ENCODE peak calls at places on chromosome 18, in six cellular contexts. D, A, Z, P, G and O are unnamed samples.

GRCh38 chr18:74524097-74524496 is 10.2 kb upstream of the CNDP1 start:
- DNase-seq in G (no peak), A (peak; percentile 73), D (no peak), P (peak; percentile 49), Z (no peak), O (no peak)

GRCh38 chr18:39235118-39235719 is 1669.6 kb upstream of the CELF4 start:
- DNase-seq in D (no peak), P (no peak), A (no peak), G (no peak), Z (no peak), O (no peak)

GRCh38 chr18:46411862-46412690 is 244.9 kb downstream of the LOXHD1 start:
- DNase-seq in Z (peak; percentile 74), P (peak; percentile 64), D (no peak), G (no peak), A (no peak), O (no peak)

GRCh38 chr18:72336786-72337185 is 207.4 kb downstream of the CBLN2 start:
- DNase-seq in Z (no peak), D (no peak), G (no peak), P (no peak), A (no peak), O (no peak)

GRCh38 chr18:6215888-6216287 is 198.8 kb downstream of the L3MBTL4 start:
- DNase-seq in A (no peak), P (no peak), D (no peak), Z (no peak), G (no peak), O (no peak)

GRCh38 chr18:2958819-2959298 is 54.1 kb downstream of the LPIN2 start:
- DNase-seq in G (no peak), P (no peak), D (no peak), Z (no peak), A (no peak), O (peak; percentile 26)

GRCh38 chr18:57445488-57446319 is 10.5 kb downstream of the ONECUT2 start:
- DNase-seq in G (peak; percentile 53), Z (no peak), P (no peak), A (no peak), D (no peak), O (no peak)

GRCh38 chr18:21972281-21972680 is 197.1 kb upstream of the GATA6 start:
- DNase-seq in A (no peak), Z (no peak), G (no peak), P (no peak), D (no peak), O (no peak)

GRCh38 chr18:35282353-35282752 is 7.7 kb downstream of the ZSCAN30 start:
- DNase-seq in P (no peak), A (no peak), Z (no peak), G (no peak), D (no peak), O (no peak)

GRCh38 chr18:49898421-49898820 is 85.1 kb upstream of the ACAA2 start:
- DNase-seq in Z (peak; percentile 39), G (peak; percentile 42), D (peak; percentile 18), P (peak; percentile 13), A (no peak), O (peak; percentile 80)

GRCh38 chr18:75344161-75344560 is 83.3 kb downstream of the SMIM21 start:
- DNase-seq in G (no peak), D (no peak), A (no peak), Z (no peak), P (no peak), O (no peak)

GRCh38 chr18:46433121-46433826 is 223.7 kb downstream of the LOXHD1 start:
- DNase-seq in Z (no peak), P (no peak), D (no peak), A (no peak), G (no peak), O (no peak)

GRCh38 chr18:6638470-6638869 is 91.0 kb upstream of the ARHGAP28 start:
- DNase-seq in P (no peak), G (no peak), Z (no peak), A (no peak), D (no peak), O (no peak)

GRCh38 chr18:45268583-45268982 is 346.7 kb upstream of the SLC14A2 start:
- DNase-seq in A (no peak), G (no peak), P (no peak), Z (no peak), D (no peak), O (no peak)

GRCh38 chr18:11512096-11513030 is 97.0 kb upstream of the SLC35G4 start:
- DNase-seq in Z (no peak), D (no peak), G (peak; percentile 49), P (no peak), A (no peak), O (no peak)

GRCh38 chr18:499351-500229 is 911 bp downstream of the COLEC12 start:
- DNase-seq in A (no peak), D (no peak), Z (peak; percentile 46), G (peak; percentile 19), P (no peak), O (peak; percentile 9)

GRCh38 chr18:77207540-77207939 is 42.1 kb upstream of the GALR1 start:
- DNase-seq in Z (peak; percentile 93), P (peak; percentile 46), D (peak; percentile 51), G (peak; percentile 68), A (no peak), O (peak; percentile 59)

GRCh38 chr18:75455249-75456183 is 28.0 kb upstream of the SMIM21 start:
- DNase-seq in Z (peak; percentile 79), P (no peak), G (no peak), D (no peak), A (no peak), O (no peak)

GRCh38 chr18:3088444-3088843 is 75.5 kb upstream of the LPIN2 start:
- DNase-seq in A (no peak), Z (no peak), G (no peak), P (no peak), D (no peak), O (no peak)

GRCh38 chr18:12442946-12443345 is 35.2 kb downstream of the PRELID3A start:
- DNase-seq in A (no peak), D (no peak), Z (no peak), G (no peak), P (no peak), O (no peak)

GRCh38 chr18:950882-951539 is 46.3 kb downstream of the ADCYAP1 start:
- DNase-seq in P (no peak), Z (no peak), D (no peak), G (no peak), A (no peak), O (no peak)

GRCh38 chr18:44761812-44762211 is 81.1 kb downstream of the SETBP1 start:
- DNase-seq in G (no peak), Z (peak; percentile 39), A (no peak), D (no peak), P (no peak), O (no peak)

GRCh38 chr18:3124822-3125221 is 94.9 kb downstream of the MYOM1 start:
- DNase-seq in D (no peak), P (no peak), A (no peak), G (no peak), Z (no peak), O (no peak)

DNA sequence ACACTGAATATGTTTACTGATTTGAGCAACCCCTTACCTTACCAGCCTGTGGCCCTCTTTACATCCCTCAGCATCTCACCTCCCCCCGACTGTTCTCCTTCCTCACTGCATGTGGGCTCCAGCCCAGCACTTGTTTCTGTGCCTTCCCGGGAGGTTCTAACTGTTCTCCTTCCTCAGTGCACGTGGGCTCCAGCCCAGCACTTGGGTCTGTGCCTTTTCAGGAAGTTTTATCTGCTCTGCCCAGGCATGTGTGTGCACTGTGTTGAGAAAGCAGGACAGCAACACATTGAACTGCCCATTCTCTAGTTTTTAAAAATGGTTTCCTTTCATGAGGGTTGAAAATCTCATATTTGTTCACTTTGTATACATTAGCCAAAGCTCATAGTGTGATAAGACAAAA is 158.4 kb downstream of the ATP9B start:
- DNase-seq in Z (no peak), P (no peak), G (no peak), A (no peak), D (no peak), O (no peak)
- TF ChIP-seq POLR2A in Z (no peak), P (no peak), G (no peak), A (no peak), D (no peak), O (no peak)

GRCh38 chr18:58536187-58536516 is 92.7 kb downstream of the ALPK2 start:
- DNase-seq in A (no peak), G (no peak), P (no peak), D (no peak), Z (no peak), O (no peak)
- H3K4me3 ChIP-seq in A (no peak overlapping the region), G (no peak overlapping the region), P (no peak overlapping the region), D (no peak overlapping the region), Z (no peak overlapping the region), O (no peak overlapping the region)

DNA sequence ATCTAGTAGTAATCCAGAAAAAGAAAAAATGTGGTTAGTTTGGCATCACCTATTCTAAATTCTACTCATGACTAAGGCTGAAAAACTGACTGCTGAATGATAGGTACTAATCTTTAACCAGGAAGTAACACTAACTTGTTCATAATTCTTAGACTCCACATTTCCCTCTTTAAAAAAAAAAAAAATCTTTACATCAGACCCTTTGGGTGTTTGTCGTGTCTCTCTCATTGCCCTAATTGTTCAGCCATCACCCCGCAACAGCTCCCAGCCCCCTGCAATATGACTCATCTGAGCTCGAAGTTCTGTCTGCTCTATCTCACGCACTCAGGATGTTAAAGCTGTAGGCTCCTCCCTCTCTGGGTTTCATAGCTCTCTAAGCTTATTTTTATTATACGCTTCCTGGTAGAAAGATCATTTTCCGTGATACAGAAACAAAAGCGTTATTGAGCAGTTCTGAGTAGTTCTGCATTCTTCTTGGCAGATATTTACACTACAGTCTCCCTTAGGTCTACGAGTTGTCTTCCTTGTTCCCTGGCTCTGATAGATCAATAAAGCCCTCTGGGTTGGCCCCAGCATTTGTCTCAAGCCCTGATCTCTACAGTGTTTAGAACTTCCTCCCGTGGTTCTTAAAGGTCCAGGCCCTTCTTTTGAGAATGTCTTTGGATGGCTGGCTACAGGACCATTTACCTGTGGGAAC is 95.6 kb downstream of the TNFRSF11A start:
- DNase-seq in A (no peak), P (no peak), D (no peak), G (peak; percentile 69), Z (no peak), O (peak; percentile 81)
- TF ChIP-seq POLR2A in A (no peak), P (no peak), D (no peak), G (no peak), Z (no peak), O (no peak)

DNA sequence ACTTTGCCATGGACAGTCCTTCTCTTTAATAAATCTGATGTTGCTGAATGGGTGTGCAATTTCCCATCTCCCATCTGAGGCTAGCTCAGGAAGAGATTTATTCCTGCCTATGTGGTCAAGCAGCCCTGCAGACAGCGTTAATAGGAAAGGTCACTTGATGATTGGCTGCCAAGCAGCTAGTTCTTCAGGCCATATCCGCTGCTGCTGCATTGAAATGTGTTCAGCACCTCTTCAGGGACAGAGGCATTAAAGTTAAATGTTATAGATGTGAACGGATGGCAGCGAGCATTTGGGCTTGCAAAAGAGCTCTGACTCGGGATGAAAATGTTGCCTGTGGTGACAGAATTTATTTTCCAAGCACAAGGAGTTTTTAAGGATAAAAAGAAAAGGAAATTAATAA is 474.2 kb downstream of the PIK3C3 start:
- DNase-seq in D (no peak), G (no peak), P (no peak), Z (no peak), A (no peak), O (no peak)
- H3K4me3 ChIP-seq in D (no peak overlapping the region), G (no peak overlapping the region), P (no peak overlapping the region), Z (no peak overlapping the region), A (no peak overlapping the region), O (no peak overlapping the region)